ENCODE peak calls at places on chromosomes 13 and 19, in nine cellular contexts. One of them, this sample, is unnamed.

GRCh38 chr13:33865945-33866344 is 48.0 kb downstream of the RFC3 start:
- DNase-seq in mucosa of descending colon: no peak
- DNase-seq in CD8-positive, alpha-beta T cell: no peak
- DNase-seq in NB4: no peak
- DNase-seq in AG09319: no peak
- DNase-seq in IMR-90: no peak
- DNase-seq in WTC11: no peak
- DNase-seq in cardiac muscle cell: no peak
- DNase-seq in upper lobe of right lung: no peak
- DNase-seq in this sample: no peak

GRCh38 chr19:13906525-13906904 is 514 bp downstream of the CC2D1A start:
- DNase-seq in AG09319: no peak
- DNase-seq in WTC11: no peak
- DNase-seq in cardiac muscle cell: no peak
- DNase-seq in NB4: peak
- DNase-seq in CD8-positive, alpha-beta T cell: no peak
- DNase-seq in mucosa of descending colon: peak
- DNase-seq in IMR-90: no peak
- DNase-seq in upper lobe of right lung: peak
- DNase-seq in this sample: no peak

GRCh38 chr13:96090240-96091101 is 564 bp downstream of the HS6ST3 start:
- DNase-seq in IMR-90: no peak
- DNase-seq in NB4: no peak
- DNase-seq in WTC11: peak
- DNase-seq in CD8-positive, alpha-beta T cell: no peak
- DNase-seq in upper lobe of right lung: no peak
- DNase-seq in cardiac muscle cell: peak
- DNase-seq in AG09319: no peak
- DNase-seq in mucosa of descending colon: peak
- DNase-seq in this sample: no peak

GRCh38 chr13:106721599-106721998 is 153.7 kb upstream of the ARGLU1 start:
- DNase-seq in AG09319: no peak
- DNase-seq in upper lobe of right lung: no peak
- DNase-seq in IMR-90: no peak
- DNase-seq in cardiac muscle cell: no peak
- DNase-seq in NB4: no peak
- DNase-seq in WTC11: no peak
- DNase-seq in CD8-positive, alpha-beta T cell: no peak
- DNase-seq in mucosa of descending colon: no peak
- DNase-seq in this sample: no peak

GRCh38 chr13:98783856-98784478 is 31.5 kb upstream of the SLC15A1 start:
- DNase-seq in cardiac muscle cell: no peak
- DNase-seq in CD8-positive, alpha-beta T cell: no peak
- DNase-seq in AG09319: no peak
- DNase-seq in IMR-90: no peak
- DNase-seq in mucosa of descending colon: no peak
- DNase-seq in WTC11: no peak
- DNase-seq in NB4: no peak
- DNase-seq in upper lobe of right lung: no peak
- DNase-seq in this sample: no peak

GRCh38 chr19:40471111-40471510 is 4.3 kb downstream of the SPTBN4 start:
- DNase-seq in IMR-90: no peak
- DNase-seq in cardiac muscle cell: no peak
- DNase-seq in AG09319: no peak
- DNase-seq in upper lobe of right lung: no peak
- DNase-seq in mucosa of descending colon: no peak
- DNase-seq in WTC11: no peak
- DNase-seq in NB4: no peak
- DNase-seq in CD8-positive, alpha-beta T cell: no peak
- DNase-seq in this sample: no peak

GRCh38 chr13:83878691-83879410 is 3.4 kb downstream of the SLITRK1 start:
- DNase-seq in WTC11: peak
- DNase-seq in mucosa of descending colon: no peak
- DNase-seq in NB4: no peak
- DNase-seq in AG09319: no peak
- DNase-seq in upper lobe of right lung: no peak
- DNase-seq in IMR-90: no peak
- DNase-seq in CD8-positive, alpha-beta T cell: no peak
- DNase-seq in cardiac muscle cell: no peak
- DNase-seq in this sample: no peak

GRCh38 chr13:90700340-90700739 is 647.1 kb upstream of the MIR17HG start:
- DNase-seq in AG09319: no peak
- DNase-seq in IMR-90: no peak
- DNase-seq in upper lobe of right lung: no peak
- DNase-seq in WTC11: no peak
- DNase-seq in CD8-positive, alpha-beta T cell: no peak
- DNase-seq in mucosa of descending colon: no peak
- DNase-seq in cardiac muscle cell: no peak
- DNase-seq in NB4: no peak
- DNase-seq in this sample: no peak

GRCh38 chr13:67776171-67776570 is 546.0 kb upstream of the PCDH9 start:
- DNase-seq in WTC11: no peak
- DNase-seq in cardiac muscle cell: no peak
- DNase-seq in upper lobe of right lung: no peak
- DNase-seq in IMR-90: no peak
- DNase-seq in NB4: no peak
- DNase-seq in CD8-positive, alpha-beta T cell: no peak
- DNase-seq in AG09319: no peak
- DNase-seq in mucosa of descending colon: no peak
- DNase-seq in this sample: no peak

GRCh38 chr19:5891938-5892771 is 11.4 kb downstream of the NDUFA11 start:
- DNase-seq in AG09319: no peak
- DNase-seq in IMR-90: peak
- DNase-seq in cardiac muscle cell: peak
- DNase-seq in CD8-positive, alpha-beta T cell: no peak
- DNase-seq in upper lobe of right lung: no peak
- DNase-seq in mucosa of descending colon: peak
- DNase-seq in WTC11: peak
- DNase-seq in NB4: peak
- DNase-seq in this sample: no peak

GRCh38 chr19:10111405-10111811 is at the start of gene P2RY11:
- DNase-seq in NB4: peak
- DNase-seq in mucosa of descending colon: peak
- DNase-seq in WTC11: no peak
- DNase-seq in IMR-90: no peak
- DNase-seq in AG09319: no peak
- DNase-seq in CD8-positive, alpha-beta T cell: no peak
- DNase-seq in upper lobe of right lung: peak
- DNase-seq in cardiac muscle cell: no peak
- DNase-seq in this sample: no peak

GRCh38 chr19:28118235-28118634 is 1094.7 kb downstream of the UQCRFS1 start:
- DNase-seq in CD8-positive, alpha-beta T cell: no peak
- DNase-seq in upper lobe of right lung: no peak
- DNase-seq in AG09319: no peak
- DNase-seq in WTC11: no peak
- DNase-seq in mucosa of descending colon: no peak
- DNase-seq in cardiac muscle cell: no peak
- DNase-seq in IMR-90: no peak
- DNase-seq in NB4: no peak
- DNase-seq in this sample: no peak

DNA sequence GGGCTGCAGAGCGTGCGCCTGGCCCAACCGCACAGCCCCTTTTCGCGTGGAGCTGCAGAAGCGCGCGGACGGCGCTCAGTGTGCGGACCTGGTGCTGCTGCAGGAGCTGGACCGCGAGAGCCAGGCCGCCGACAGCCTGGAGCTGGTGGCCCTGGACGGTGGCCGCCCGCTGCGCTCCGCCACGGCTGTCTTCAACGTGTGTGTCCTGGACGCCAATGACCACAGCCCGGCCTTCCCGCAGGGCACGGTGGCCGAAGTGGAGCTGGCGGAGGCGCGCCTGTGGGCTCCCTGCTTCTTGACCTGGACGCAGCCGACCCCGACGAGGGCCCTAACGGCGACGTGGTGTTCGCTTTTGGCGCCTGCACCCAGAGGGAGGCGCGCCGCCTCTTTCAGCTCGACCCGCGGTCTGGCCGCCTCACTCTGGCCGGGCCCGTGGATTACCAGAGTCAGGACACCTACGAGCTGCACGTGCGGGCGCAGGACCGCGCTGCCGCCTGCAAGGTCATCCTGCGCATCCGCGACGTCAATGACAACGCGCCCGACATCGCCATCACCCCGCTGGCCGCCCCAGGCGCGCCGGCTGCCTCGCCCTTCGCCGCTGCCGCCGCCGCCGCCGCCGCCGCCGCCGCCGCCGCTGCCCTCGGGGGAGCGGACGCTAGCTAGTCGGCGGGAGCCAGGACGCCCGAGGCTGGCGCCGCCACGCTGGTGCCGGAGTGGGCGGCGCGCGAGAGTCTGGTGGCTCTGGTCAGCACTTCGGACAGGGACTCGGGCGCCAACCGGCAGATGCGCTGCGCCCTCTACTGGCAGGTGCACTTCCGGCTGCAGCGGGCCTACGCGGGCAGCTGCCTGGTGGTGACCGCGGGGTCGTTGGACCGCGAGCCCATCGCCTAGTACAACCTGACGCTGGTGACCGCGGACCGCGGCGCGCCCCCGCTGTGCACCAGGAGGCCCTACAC is 172.2 kb downstream of the OLFM4 start:
- DNase-seq in WTC11: peak
- DNase-seq in AG09319: no peak
- DNase-seq in cardiac muscle cell: peak
- DNase-seq in CD8-positive, alpha-beta T cell: no peak
- DNase-seq in mucosa of descending colon: peak
- DNase-seq in upper lobe of right lung: peak
- DNase-seq in NB4: no peak
- DNase-seq in IMR-90: peak
- DNase-seq in this sample: peak
- TF ChIP-seq CTCF in WTC11: peak
- TF ChIP-seq CTCF in AG09319: peak
- TF ChIP-seq CTCF in cardiac muscle cell: peak
- TF ChIP-seq CTCF in CD8-positive, alpha-beta T cell: no peak
- TF ChIP-seq CTCF in mucosa of descending colon: peak
- TF ChIP-seq CTCF in upper lobe of right lung: peak
- TF ChIP-seq CTCF in NB4: no peak
- TF ChIP-seq CTCF in IMR-90: peak
- TF ChIP-seq CTCF in this sample: peak

GRCh38 chr19:48975947-48976847 is 11.1 kb downstream of the FTL start:
- DNase-seq in upper lobe of right lung: no peak
- DNase-seq in WTC11: peak
- DNase-seq in IMR-90: no peak
- DNase-seq in AG09319: no peak
- DNase-seq in cardiac muscle cell: no peak
- DNase-seq in mucosa of descending colon: no peak
- DNase-seq in CD8-positive, alpha-beta T cell: no peak
- DNase-seq in NB4: peak
- DNase-seq in this sample: no peak
- TF ChIP-seq CTCF in upper lobe of right lung: no peak
- TF ChIP-seq CTCF in WTC11: no peak
- TF ChIP-seq CTCF in IMR-90: no peak
- TF ChIP-seq CTCF in AG09319: no peak
- TF ChIP-seq CTCF in cardiac muscle cell: peak
- TF ChIP-seq CTCF in mucosa of descending colon: no peak
- TF ChIP-seq CTCF in CD8-positive, alpha-beta T cell: no peak
- TF ChIP-seq CTCF in NB4: no peak
- TF ChIP-seq CTCF in this sample: no peak

DNA sequence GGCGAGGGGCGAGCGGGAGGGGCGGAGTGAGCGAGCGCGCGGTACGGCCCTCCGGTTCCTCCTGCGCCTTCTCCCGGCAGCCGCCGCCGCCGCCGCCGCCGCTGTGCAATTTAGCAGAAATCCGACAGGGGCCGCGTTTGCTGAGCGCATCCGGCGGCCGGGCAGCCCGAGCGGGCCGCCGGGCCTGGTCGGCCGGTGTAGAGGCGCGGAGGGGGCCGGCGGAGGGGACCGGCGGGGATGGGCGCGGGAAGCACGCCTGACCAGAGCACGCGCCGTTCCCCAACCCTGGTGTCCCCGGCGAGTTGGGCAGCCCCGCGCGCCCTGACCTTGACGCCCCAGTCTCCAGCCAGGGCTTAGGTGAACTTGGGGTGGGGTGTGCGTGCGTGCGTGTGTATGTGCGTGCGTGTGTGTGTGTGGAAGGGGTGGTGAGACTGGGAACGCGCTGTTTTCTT is 144.5 kb upstream of the ZNF536 start:
- DNase-seq in AG09319: no peak
- DNase-seq in CD8-positive, alpha-beta T cell: no peak
- DNase-seq in NB4: peak
- DNase-seq in mucosa of descending colon: peak
- DNase-seq in IMR-90: peak
- DNase-seq in WTC11: peak
- DNase-seq in cardiac muscle cell: peak
- DNase-seq in upper lobe of right lung: peak
- DNase-seq in this sample: peak
- TF ChIP-seq CTCF in AG09319: peak
- TF ChIP-seq CTCF in CD8-positive, alpha-beta T cell: no peak
- TF ChIP-seq CTCF in NB4: no peak
- TF ChIP-seq CTCF in mucosa of descending colon: peak
- TF ChIP-seq CTCF in IMR-90: peak
- TF ChIP-seq CTCF in WTC11: peak
- TF ChIP-seq CTCF in cardiac muscle cell: peak
- TF ChIP-seq CTCF in upper lobe of right lung: peak
- TF ChIP-seq CTCF in this sample: no peak

GRCh38 chr13:36183901-36184300 is 30.5 kb downstream of the SOHLH2 start:
- DNase-seq in CD8-positive, alpha-beta T cell: no peak
- DNase-seq in upper lobe of right lung: no peak
- DNase-seq in cardiac muscle cell: no peak
- DNase-seq in mucosa of descending colon: no peak
- DNase-seq in AG09319: no peak
- DNase-seq in WTC11: no peak
- DNase-seq in NB4: no peak
- DNase-seq in IMR-90: no peak
- DNase-seq in this sample: no peak

GRCh38 chr13:36193151-36193855 is 21.1 kb downstream of the SOHLH2 start:
- DNase-seq in IMR-90: no peak
- DNase-seq in WTC11: no peak
- DNase-seq in NB4: no peak
- DNase-seq in cardiac muscle cell: peak
- DNase-seq in AG09319: no peak
- DNase-seq in upper lobe of right lung: no peak
- DNase-seq in CD8-positive, alpha-beta T cell: no peak
- DNase-seq in mucosa of descending colon: no peak
- DNase-seq in this sample: no peak

GRCh38 chr13:36192166-36192565 is 22.2 kb downstream of the SOHLH2 start:
- DNase-seq in IMR-90: no peak
- DNase-seq in upper lobe of right lung: no peak
- DNase-seq in mucosa of descending colon: no peak
- DNase-seq in cardiac muscle cell: peak
- DNase-seq in CD8-positive, alpha-beta T cell: no peak
- DNase-seq in NB4: no peak
- DNase-seq in WTC11: no peak
- DNase-seq in AG09319: no peak
- DNase-seq in this sample: no peak

GRCh38 chr13:36190771-36191170 is 23.6 kb downstream of the SOHLH2 start:
- DNase-seq in IMR-90: no peak
- DNase-seq in cardiac muscle cell: peak
- DNase-seq in NB4: no peak
- DNase-seq in upper lobe of right lung: no peak
- DNase-seq in mucosa of descending colon: no peak
- DNase-seq in CD8-positive, alpha-beta T cell: no peak
- DNase-seq in WTC11: no peak
- DNase-seq in AG09319: no peak
- DNase-seq in this sample: no peak

DNA sequence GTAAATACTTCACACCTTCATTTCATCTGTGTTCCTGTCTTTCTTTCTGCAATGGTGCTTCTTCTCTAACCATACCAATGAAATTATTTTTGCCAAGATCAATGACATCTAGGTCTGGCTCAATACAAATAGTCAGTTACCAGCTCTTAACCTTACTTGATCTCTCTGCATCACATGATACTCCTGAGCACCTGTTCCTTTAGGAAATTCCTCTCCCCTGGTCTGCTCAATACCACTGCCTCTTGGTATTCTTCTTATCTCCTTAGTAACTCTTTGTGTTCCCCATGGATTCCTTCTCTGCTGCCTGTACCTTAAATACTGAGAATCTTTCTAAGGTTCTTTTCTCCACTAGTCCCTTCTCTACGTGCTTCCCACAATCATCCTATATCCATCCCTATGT is 25.9 kb downstream of the SOHLH2 start:
- DNase-seq in WTC11: no peak
- DNase-seq in cardiac muscle cell: no peak
- DNase-seq in IMR-90: no peak
- DNase-seq in NB4: no peak
- DNase-seq in CD8-positive, alpha-beta T cell: no peak
- DNase-seq in mucosa of descending colon: no peak
- DNase-seq in upper lobe of right lung: no peak
- DNase-seq in AG09319: no peak
- DNase-seq in this sample: no peak
- TF ChIP-seq CTCF in WTC11: no peak
- TF ChIP-seq CTCF in cardiac muscle cell: no peak
- TF ChIP-seq CTCF in IMR-90: no peak
- TF ChIP-seq CTCF in NB4: no peak
- TF ChIP-seq CTCF in CD8-positive, alpha-beta T cell: no peak
- TF ChIP-seq CTCF in mucosa of descending colon: no peak
- TF ChIP-seq CTCF in upper lobe of right lung: no peak
- TF ChIP-seq CTCF in AG09319: no peak
- TF ChIP-seq CTCF in this sample: no peak